ENCODE peak calls at places on chromosomes 7 and 10, in five cellular contexts. X, A, P, V and N are unnamed samples.

GRCh38 chr7:151719031-151719894 is 157.7 kb downstream of the PRKAG2 start:
- DNase-seq in A (no peak), P (no peak), V (no peak), X (no peak), N (no peak)

GRCh38 chr10:112394475-112394875 is 20.6 kb downstream of the ACSL5 start:
- DNase-seq in X (no peak), V (no peak), P (no peak), A (no peak), N (no peak)

GRCh38 chr10:118422241-118422640 is 80.1 kb upstream of the FAM204A start:
- DNase-seq in A (no peak), V (no peak), P (no peak), X (no peak), N (no peak)

GRCh38 chr7:27176962-27177794 is 3.1 kb upstream of the HOXA10 start:
- DNase-seq in P (peak), V (no peak), A (no peak), X (no peak), N (no peak)

GRCh38 chr10:93186631-93187030 is 112.9 kb downstream of the CYP26A1 start:
- DNase-seq in A (no peak), V (no peak), P (no peak), X (no peak), N (no peak)

GRCh38 chr10:95264227-95265051 is 26.4 kb downstream of the PDLIM1 start:
- DNase-seq in X (no peak), P (no peak), V (no peak), A (no peak), N (no peak)

GRCh38 chr7:32048970-32049369 is 21.2 kb downstream of the PDE1C start:
- DNase-seq in P (no peak), V (no peak), X (no peak), A (no peak), N (no peak)

GRCh38 chr10:117370205-117370604 is 5.0 kb downstream of the PDZD8 start:
- DNase-seq in P (no peak), V (peak), A (peak), X (peak), N (no peak)

GRCh38 chr7:131400833-131401593 is 73.3 kb downstream of the MKLN1 start:
- DNase-seq in X (peak), V (peak), A (peak), P (no peak), N (no peak)

GRCh38 chr10:13526952-13527863 is 1.6 kb downstream of the BEND7 start:
- DNase-seq in A (peak), X (peak), V (peak), P (no peak), N (peak)

GRCh38 chr7:132402751-132403245 is 173.5 kb downstream of the PLXNA4 start:
- DNase-seq in V (peak), X (no peak), A (no peak), P (peak), N (no peak)

GRCh38 chr10:18650618-18651017 is 769 bp downstream of the NSUN6 start:
- DNase-seq in X (no peak), V (peak), P (no peak), A (peak), N (no peak)

GRCh38 chr7:43905954-43906326 is 456 bp downstream of the URGCP start:
- DNase-seq in A (peak), V (peak), P (peak), X (peak), N (no peak)

GRCh38 chr10:3981300-3981699 is 196.3 kb upstream of the KLF6 start:
- DNase-seq in P (no peak), A (no peak), X (no peak), V (no peak), N (no peak)

GRCh38 chr7:45239486-45239885 is 81.9 kb downstream of the RAMP3 start:
- DNase-seq in A (peak), X (peak), V (peak), P (no peak), N (peak)

DNA sequence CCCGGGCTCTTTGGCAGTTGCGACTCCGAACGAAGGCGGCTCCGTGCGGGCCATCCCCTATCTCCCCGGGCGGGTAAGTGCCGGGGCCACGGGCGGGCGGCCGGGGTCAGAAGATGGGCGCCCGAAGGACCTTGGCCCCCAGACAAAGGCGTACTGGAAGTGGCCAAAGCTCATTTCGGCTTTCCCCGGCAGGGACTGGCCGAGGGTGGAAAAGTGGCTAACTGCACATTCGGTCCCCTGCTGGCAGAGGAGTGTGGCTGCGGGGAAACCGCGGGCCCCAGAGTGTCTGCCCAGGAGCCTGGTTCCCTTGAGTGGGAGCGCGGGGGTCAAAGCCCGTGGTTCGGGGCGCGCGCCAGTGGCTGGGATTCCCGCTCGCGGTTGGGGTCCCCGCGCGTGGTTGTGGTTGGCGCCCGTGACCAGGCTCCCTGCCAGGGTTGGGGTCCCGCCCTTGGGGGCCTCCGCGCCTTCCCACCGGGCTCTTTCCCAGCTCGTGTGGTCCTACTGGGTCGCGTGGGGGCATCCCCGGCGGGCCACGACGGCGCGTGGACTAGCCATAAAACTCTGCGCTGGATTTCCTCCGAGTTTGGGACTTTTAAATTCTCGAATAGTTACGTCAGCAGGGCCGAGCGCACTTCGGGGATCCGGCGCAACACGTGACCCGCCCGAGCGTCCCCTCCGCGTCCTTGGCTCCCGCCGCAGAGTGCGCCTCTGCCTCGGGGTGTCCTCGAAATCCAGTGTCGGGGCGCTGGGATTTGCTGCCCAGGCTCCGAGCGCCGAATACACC is 124.4 kb downstream of the TACC2 start:
- DNase-seq in V (peak), P (peak), X (peak), A (peak), N (no peak)
- TF ChIP-seq CTCF in V (peak), P (peak), X (peak), A (peak), N (peak)

DNA sequence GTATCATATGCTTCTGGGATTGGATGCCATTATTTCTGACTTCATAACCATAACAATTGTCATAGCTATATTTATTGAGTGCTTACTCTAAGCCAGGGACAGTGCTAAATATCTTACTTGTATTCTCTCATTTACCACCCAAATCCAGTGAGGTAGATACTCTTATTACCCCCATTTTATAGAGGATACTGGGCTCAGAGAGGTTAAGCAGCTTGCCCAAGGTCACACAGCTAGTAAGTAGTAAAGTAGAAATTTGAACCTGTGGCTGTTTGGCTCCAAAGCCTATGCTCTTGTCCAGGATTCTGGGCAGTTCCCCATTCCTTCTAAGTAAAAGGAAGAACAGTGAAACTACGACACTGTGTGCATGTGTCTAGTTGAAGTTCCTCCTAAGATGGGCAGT is 56.5 kb downstream of the COL13A1 start:
- DNase-seq in X (no peak), A (no peak), P (no peak), V (no peak), N (no peak)
- H3K4me3 ChIP-seq in X (no peak), A (no peak), P (no peak), V (no peak), N (no peak)

DNA sequence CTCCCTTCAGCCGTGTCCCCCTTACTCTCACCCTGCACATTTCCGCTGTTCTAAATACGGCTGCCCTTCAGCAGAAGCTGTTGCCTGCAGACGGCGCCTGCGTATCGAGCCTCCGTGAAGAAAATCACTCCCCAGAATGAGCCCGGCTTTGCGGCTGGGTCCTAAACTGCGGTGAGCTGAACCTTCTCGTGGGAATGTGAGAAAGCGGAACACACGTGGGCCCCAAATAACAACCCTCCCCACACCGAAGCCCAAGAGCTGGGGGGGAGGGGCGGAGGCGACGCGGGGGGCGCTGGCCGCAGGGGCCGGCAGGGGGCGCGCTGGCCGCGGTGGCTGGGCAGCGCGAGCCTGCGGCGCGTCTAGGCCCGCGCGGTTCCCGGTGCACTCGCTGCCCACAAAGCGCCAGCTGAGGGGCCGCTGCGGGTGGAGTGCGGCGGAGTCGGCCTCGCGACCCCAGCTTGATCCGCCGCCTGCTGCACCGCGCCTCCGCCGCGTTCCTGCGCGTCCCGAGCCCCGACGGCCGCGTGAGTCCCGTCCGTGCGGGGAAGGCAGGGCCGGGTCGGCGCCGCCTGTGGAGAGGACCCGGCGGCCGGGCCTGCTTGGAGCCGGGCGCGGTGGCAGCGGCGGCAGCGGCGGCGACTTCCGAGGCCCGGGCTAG is at the start of gene ZNF398:
- DNase-seq in X (peak), A (peak), P (peak), V (peak), N (no peak)
- TF ChIP-seq CTCF in X (peak), A (peak), P (peak), V (peak), N (peak)

GRCh38 chr7:30029696-30030095 is 1.5 kb downstream of the PLEKHA8 start:
- DNase-seq in X (no peak), V (no peak), A (peak), P (no peak), N (no peak)
- H3K4me3 ChIP-seq in X (peak), V (peak), A (peak), P (peak), N (peak)

DNA sequence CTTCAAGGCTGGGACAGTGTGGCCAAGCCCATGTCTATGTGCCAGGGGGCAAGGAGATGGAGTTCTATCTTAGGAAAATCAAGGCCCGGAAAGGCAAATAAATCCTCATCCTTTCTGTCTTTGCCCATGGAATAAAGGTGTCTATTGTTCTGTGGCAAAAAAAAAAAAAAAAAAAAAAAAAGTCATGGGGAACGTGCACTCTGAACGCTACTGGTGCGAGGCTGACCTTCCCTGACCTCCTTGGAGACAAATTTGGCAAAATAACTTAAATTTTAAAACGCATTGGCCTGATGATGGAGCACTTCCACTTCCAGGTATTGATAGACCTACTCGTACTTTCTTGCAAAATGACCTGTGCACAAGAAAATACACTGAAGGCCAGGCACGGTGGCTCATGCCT is 12.2 kb upstream of the BAG3 start:
- DNase-seq in X (no peak), A (no peak), P (no peak), V (no peak), N (no peak)
- TF ChIP-seq CTCF in X (no peak), A (no peak), P (no peak), V (no peak), N (no peak)

DNA sequence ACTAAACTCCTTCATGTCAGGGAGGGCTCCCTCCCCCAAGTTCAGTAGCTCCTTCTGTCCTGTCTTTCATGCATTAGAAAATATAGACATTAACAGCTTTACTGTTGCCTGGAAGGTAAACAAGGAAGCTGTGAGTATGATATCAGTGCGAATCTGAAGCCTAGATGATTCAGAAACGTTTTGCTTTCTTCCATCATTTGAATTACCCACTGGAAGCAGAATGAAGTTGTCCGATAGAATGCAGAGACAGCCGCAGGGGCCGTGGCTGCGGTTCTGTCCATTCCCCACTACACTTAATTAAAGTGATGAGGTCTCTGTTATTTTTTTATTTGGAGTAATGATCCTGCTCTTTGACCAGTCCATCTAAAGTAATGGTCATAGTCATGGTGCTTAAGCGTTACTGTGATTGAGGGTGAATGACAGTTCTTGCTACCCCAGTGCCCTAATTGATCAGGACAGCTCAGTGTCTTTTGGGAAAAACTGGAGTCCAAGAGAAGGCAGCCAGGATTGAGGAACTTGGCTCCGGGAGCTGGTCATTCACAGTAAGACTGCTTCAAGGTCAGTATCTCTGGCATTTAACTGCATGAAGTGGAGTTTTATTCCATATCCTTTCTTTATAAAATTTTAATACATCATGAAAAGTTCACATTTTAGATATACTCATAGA is 69.9 kb downstream of the PTPRE start:
- DNase-seq in P (no peak), A (peak), V (no peak), X (no peak), N (no peak)
- H3K4me3 ChIP-seq in P (no peak), A (no peak), V (no peak), X (no peak), N (no peak)

GRCh38 chr7:159114096-159114495 is 30.6 kb downstream of the VIPR2 start:
- DNase-seq in A (no peak), P (no peak), X (no peak), V (no peak), N (no peak)

GRCh38 chr7:159116581-159117339 is 27.9 kb downstream of the VIPR2 start:
- DNase-seq in X (no peak), P (no peak), V (no peak), A (no peak), N (no peak)

GRCh38 chr7:159113056-159113455 is 31.6 kb downstream of the VIPR2 start:
- DNase-seq in P (no peak), V (no peak), A (no peak), X (no peak), N (no peak)

GRCh38 chr7:159115601-159116501 is 28.8 kb downstream of the VIPR2 start:
- DNase-seq in X (no peak), V (no peak), P (peak), A (no peak), N (no peak)

GRCh38 chr7:159114981-159115380 is 29.7 kb downstream of the VIPR2 start:
- DNase-seq in P (peak), A (no peak), X (no peak), V (no peak), N (no peak)
- TF ChIP-seq CTCF in P (no peak), A (no peak), X (no peak), V (no peak), N (no peak)

DNA sequence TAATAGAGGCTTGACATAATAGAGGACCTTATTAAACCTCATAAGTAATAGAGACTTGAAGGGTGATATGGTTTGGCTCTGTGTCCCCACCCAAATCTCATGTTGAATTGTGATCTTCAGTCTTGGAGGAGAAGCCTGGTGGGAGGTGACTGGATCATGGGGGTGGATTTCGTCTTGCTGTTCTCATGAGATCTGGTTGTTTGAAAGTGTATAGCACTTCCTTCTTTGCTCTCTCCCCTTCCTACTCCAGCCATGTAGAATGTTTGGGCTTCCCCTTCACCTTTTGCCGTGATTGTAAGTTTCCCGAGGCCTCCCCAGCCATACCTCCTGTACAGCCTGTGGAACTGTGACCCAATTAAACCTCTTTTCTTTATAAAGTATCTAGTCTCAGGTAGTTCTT is 8.6 kb downstream of the KIFBP start:
- DNase-seq in V (no peak), X (no peak), P (no peak), A (no peak), N (no peak)
- H3K4me3 ChIP-seq in V (no peak), X (no peak), P (no peak), A (no peak), N (no peak)

DNA sequence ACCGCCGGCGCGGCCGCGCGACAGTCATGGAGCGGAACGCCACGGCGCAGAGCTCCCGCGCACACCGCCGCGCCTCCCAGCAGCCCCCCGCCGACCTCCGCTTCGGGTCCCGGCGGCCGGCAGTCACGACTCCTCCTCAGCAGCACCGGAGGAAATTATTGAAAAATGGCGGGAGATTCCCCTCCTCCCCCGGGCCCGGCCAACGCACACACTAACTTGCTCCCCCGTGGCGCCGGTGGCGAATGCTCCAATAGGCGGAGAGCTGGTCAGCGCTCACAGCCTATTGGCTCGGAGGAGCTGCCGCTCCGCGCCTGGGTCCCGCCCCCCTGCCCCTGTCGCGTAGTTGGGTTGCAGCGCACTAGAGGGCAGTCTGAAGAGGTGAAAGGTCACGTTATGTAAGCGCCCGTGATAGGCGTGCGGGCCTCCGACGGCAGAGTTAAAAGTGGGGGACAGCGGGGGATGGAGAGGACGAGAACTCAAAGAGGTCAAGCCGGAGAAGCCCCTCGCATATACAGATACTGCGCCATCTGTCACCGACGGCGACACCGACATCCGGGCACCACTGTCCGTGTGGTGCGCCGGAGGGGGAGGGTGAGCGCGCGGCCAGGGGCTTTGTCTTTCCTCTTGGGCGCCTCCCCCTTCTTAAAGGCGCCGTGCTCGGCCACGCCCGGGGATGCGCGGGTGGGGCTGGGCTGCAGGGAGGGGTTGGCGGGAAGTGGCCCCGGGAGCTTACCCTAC is at the start of gene BAZ1B:
- DNase-seq in V (peak), P (peak), X (peak), A (peak), N (peak)
- TF ChIP-seq CTCF in V (peak), P (no peak), X (no peak), A (peak), N (peak)